ENCODE peak calls at places on chromosomes 3 and 15, in five cellular contexts. J is lower lobe of right lung, Z is adrenal gland, D is heart right ventricle, P is GM13977. S is an unnamed sample.

GRCh38 chr3:65265511-65265910 is 577.7 kb upstream of the ADAMTS9 start:
- DNase-seq in J (no peak), P (no peak), D (no peak), Z (no peak), S (no peak)

GRCh38 chr3:120198305-120198878 is 86.6 kb downstream of the GPR156 start:
- DNase-seq in J (no peak), P (peak; percentile 14), D (no peak), Z (no peak), S (peak; percentile 68)

GRCh38 chr3:129627350-129628168 is 21.1 kb upstream of the PLXND1 start:
- DNase-seq in Z (peak; percentile 90), J (peak; percentile 83), P (peak; percentile 90), D (peak; percentile 72), S (peak; percentile 81)

GRCh38 chr3:157160652-157161480 is 919 bp upstream of the CCNL1 start:
- DNase-seq in D (peak; percentile 79), Z (peak; percentile 96), P (peak; percentile 44), J (peak; percentile 92), S (peak; percentile 93)

GRCh38 chr3:45182915-45183881 is 37.0 kb upstream of the CDCP1 start:
- DNase-seq in Z (no peak), J (peak; percentile 55), P (no peak), D (no peak), S (peak; percentile 96)

GRCh38 chr3:118984699-118985098 is 49.9 kb downstream of the IGSF11 start:
- DNase-seq in Z (no peak), D (no peak), J (no peak), P (no peak), S (no peak)

GRCh38 chr3:197088370-197088769 is 58.8 kb upstream of the MELTF start:
- DNase-seq in J (no peak), Z (no peak), D (no peak), P (no peak), S (no peak)

GRCh38 chr3:39102504-39103323 is 4.7 kb downstream of the GORASP1 start:
- DNase-seq in D (no peak), P (no peak), Z (peak; percentile 44), J (no peak), S (no peak)

GRCh38 chr15:57866149-57866736 is 159.7 kb downstream of the POLR2M start:
- DNase-seq in Z (peak; percentile 75), J (peak; percentile 77), P (peak; percentile 40), D (peak; percentile 62), S (peak; percentile 47)

GRCh38 chr3:100761211-100761921 is 52.1 kb downstream of the TFG start:
- DNase-seq in P (peak; percentile 7), Z (no peak), J (no peak), D (no peak), S (peak; percentile 10)

DNA sequence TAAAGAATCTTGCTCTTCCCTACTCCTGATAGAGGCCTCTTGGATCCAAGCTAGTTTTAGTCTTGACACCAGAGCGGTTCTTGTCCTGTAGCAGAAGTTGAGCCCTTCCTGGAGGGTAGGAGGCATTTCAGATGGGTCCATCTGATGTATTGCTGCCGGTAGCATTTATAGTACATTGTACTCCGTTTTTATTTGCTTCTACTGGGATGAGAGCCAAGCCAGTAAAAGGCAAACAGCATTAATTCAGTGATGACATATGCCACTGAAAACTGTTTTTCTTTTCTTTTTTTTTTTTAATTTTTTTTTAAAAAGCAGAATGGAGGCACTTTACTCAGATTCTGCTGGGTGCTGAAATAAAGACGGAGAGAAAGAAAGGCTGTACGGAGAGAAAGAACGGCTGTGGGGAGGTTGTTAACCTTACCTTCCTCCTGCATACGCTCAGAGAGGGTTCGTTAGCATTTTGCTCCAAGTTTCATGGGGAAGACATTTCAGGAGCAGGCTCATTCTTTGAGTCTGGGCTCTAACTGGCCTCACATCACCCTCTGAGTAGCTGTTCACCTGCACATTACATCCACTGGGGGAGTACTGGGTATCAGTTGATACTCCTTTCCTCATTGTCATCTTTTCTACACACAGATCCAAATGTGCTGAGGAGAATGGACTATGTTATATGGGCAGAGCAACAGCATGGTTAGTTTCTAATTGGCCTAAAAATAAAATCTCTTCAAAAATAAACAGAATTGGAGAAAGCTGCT is 161.5 kb downstream of the FEZF2 start:
- DNase-seq in Z (no peak), D (no peak), P (no peak), J (no peak), S (no peak)
- TF ChIP-seq CTCF in Z (no peak), D (no peak), P (no peak), J (no peak), S (peak; percentile 23)

DNA sequence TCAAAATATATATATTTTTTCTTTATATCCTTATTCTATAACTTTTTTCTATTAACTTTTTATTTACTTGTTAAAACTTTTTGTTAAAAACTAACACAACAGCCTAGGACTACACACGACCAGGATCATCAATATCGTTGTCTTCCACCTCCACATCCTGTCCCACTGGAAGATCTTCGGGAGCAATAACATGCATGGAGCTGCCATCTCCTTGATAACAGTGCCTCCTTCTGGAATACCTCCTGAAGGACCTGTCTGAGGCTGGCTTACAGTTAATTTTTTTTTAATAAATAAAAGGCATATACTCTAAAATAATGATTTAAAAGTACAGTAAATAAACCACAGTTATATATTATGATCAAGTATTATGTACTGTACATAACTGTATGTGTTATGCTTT is 58.9 kb downstream of the SFMBT1 start:
- DNase-seq in Z (no peak), J (no peak), P (no peak), D (no peak), S (peak; percentile 30)
- TF ChIP-seq CTCF in Z (no peak), J (peak; percentile 24), P (peak; percentile 36), D (peak; percentile 27), S (peak; percentile 11)

GRCh38 chr15:54066403-54066802 is 88.2 kb downstream of the UNC13C start:
- DNase-seq in Z (no peak), D (no peak), J (no peak), P (no peak), S (no peak)

GRCh38 chr15:54064412-54064811 is 86.2 kb downstream of the UNC13C start:
- DNase-seq in Z (no peak), D (no peak), J (no peak), P (no peak), S (no peak)
- TF ChIP-seq CTCF in Z (no peak), D (no peak), J (no peak), P (no peak), S (no peak)

GRCh38 chr3:111473550-111473949 is 68.4 kb upstream of the CD96 start:
- DNase-seq in Z (no peak), P (no peak), J (no peak), D (no peak), S (no peak)
- TF ChIP-seq CTCF in Z (no peak), P (no peak), J (no peak), D (no peak), S (no peak)

DNA sequence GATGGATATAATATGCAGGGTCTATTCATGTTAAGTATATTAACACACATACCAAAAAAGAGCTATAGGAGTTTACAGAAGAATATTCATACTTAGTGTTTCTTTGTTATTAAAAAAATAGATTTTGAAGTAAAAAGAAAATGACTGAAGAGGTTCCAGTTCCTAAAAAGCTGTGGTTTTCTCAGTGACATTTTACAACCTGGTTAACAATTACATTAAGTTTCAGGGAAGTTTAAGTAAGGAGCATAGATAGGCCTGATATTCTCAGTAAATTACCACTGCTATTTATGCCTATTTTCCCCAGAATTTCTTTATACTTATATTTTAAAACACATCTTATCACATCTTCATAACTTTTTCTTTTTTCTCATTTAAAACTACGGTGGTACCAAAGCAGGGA is 43.6 kb upstream of the SPTSSB start:
- DNase-seq in D (no peak), Z (no peak), J (no peak), P (no peak), S (no peak)
- TF ChIP-seq CTCF in D (no peak), Z (no peak), J (no peak), P (no peak), S (no peak)

GRCh38 chr3:42014443-42014945 is 52.6 kb upstream of the ULK4 start:
- DNase-seq in P (peak; percentile 39), Z (no peak), D (no peak), J (no peak), S (peak; percentile 22)

GRCh38 chr3:42012378-42012934 is 50.6 kb upstream of the ULK4 start:
- DNase-seq in Z (no peak), D (no peak), J (no peak), P (no peak), S (peak; percentile 85)

GRCh38 chr3:42014949-42015533 is 53.1 kb upstream of the ULK4 start:
- DNase-seq in J (peak; percentile 57), P (peak; percentile 33), Z (peak; percentile 78), D (peak; percentile 75), S (no peak)

GRCh38 chr3:42013652-42014442 is 51.9 kb upstream of the ULK4 start:
- DNase-seq in Z (peak; percentile 68), D (peak; percentile 62), P (peak; percentile 42), J (peak; percentile 69), S (no peak)

GRCh38 chr3:42012935-42013651 is 51.2 kb upstream of the ULK4 start:
- DNase-seq in Z (peak; percentile 65), J (peak; percentile 86), D (peak; percentile 83), P (peak; percentile 94), S (peak; percentile 29)
- TF ChIP-seq CTCF in Z (no peak), J (no peak), D (peak; percentile 19), P (no peak), S (no peak)

GRCh38 chr3:46369675-46370132 is 1.0 kb upstream of the CCR5 start:
- DNase-seq in J (no peak), P (peak; percentile 39), Z (no peak), D (no peak), S (no peak)

GRCh38 chr3:46365737-46366524 is 4.8 kb upstream of the CCR5 start:
- DNase-seq in J (no peak), Z (no peak), P (no peak), D (no peak), S (no peak)

GRCh38 chr3:46370784-46371183 is at the start of gene CCR5:
- DNase-seq in J (no peak), P (no peak), Z (no peak), D (no peak), S (no peak)

GRCh38 chr3:46367811-46368210 is 2.9 kb upstream of the CCR5 start:
- DNase-seq in D (no peak), J (no peak), Z (no peak), P (no peak), S (no peak)

DNA sequence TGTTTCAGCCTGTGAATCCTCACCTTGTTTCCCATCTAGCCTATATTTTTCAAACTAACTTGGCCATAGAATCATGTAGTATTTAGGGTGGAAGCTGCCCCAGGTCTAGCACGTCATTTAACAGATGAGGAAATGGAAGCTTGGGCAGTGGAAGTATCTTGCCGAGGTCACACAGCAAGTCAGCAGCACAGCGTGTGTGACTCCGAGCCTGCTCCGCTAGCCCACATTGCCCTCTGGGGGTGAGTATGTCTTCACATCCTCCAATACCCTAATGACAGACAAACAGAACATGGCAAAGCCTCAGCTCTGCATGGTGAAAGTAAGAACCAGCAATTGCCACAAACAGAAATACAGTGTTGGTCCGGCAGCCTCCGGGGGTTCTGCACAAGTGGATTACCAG is 2.2 kb upstream of the CCR5 start:
- DNase-seq in D (peak; percentile 46), Z (peak; percentile 75), P (peak; percentile 41), J (peak; percentile 78), S (no peak)
- TF ChIP-seq CTCF in D (peak; percentile 22), Z (peak; percentile 19), P (peak; percentile 61), J (peak; percentile 33), S (no peak)

DNA sequence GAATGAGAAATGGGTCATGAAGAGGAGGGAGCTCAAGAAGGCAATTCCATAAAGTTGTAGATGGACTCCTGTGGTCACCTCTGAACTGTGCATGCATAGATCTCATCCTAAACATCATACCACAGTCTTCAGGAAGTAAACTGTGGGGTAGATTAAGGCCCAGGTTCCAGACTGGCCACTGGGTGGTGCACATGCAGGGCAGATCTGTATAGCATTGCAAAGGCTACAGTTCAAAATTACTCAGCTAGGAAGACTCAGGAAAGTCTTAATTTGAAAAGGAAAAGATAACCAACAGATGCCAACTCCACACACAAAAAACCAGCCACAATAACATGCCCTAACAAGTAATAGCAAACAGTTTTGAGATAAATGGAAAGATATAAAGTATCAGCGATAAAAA is 20.3 kb downstream of the KY start:
- DNase-seq in D (no peak), J (no peak), Z (no peak), P (no peak), S (peak; percentile 41)
- TF ChIP-seq CTCF in D (no peak), J (no peak), Z (no peak), P (no peak), S (peak; percentile 60)

S was measured in bronchial epithelial cell.